ENCODE peak calls at places on chromosomes 2 and 18, in seven cellular contexts. One of them, this sample, is unnamed.

GRCh38 chr2:10061221-10061925 is 18.0 kb downstream of the KLF11 start:
- DNase-seq in cardiac fibroblast: no peak
- DNase-seq in upper lobe of right lung: no peak
- DNase-seq in choroid plexus epithelial cell: no peak
- DNase-seq in natural killer cell: no peak
- DNase-seq in CD8-positive, alpha-beta T cell: no peak
- DNase-seq in kidney epithelial cell: no peak
- DNase-seq in this sample: no peak

GRCh38 chr2:160228141-160228963 is 28.3 kb upstream of the ITGB6 start:
- DNase-seq in CD8-positive, alpha-beta T cell: no peak
- DNase-seq in natural killer cell: no peak
- DNase-seq in choroid plexus epithelial cell: peak; percentile 93
- DNase-seq in upper lobe of right lung: no peak
- DNase-seq in cardiac fibroblast: peak; percentile 97
- DNase-seq in kidney epithelial cell: peak; percentile 94
- DNase-seq in this sample: no peak

GRCh38 chr2:38515155-38516074 is 87.3 kb downstream of the HNRNPLL start:
- DNase-seq in choroid plexus epithelial cell: peak; percentile 62
- DNase-seq in upper lobe of right lung: peak; percentile 85
- DNase-seq in natural killer cell: no peak
- DNase-seq in cardiac fibroblast: peak; percentile 73
- DNase-seq in kidney epithelial cell: peak; percentile 49
- DNase-seq in CD8-positive, alpha-beta T cell: no peak
- DNase-seq in this sample: no peak

GRCh38 chr2:54402350-54402749 is 53.8 kb upstream of the SPTBN1 start:
- DNase-seq in cardiac fibroblast: peak; percentile 88
- DNase-seq in natural killer cell: no peak
- DNase-seq in kidney epithelial cell: no peak
- DNase-seq in choroid plexus epithelial cell: peak; percentile 80
- DNase-seq in CD8-positive, alpha-beta T cell: no peak
- DNase-seq in upper lobe of right lung: no peak
- DNase-seq in this sample: no peak

GRCh38 chr2:63050186-63050915 is at the start of gene OTX1:
- DNase-seq in cardiac fibroblast: peak; percentile 49
- DNase-seq in choroid plexus epithelial cell: peak; percentile 33
- DNase-seq in upper lobe of right lung: peak; percentile 83
- DNase-seq in natural killer cell: no peak
- DNase-seq in kidney epithelial cell: no peak
- DNase-seq in CD8-positive, alpha-beta T cell: no peak
- DNase-seq in this sample: no peak

GRCh38 chr2:207692206-207693065 is 19.0 kb upstream of the CCNYL1 start:
- DNase-seq in cardiac fibroblast: peak; percentile 35
- DNase-seq in upper lobe of right lung: peak; percentile 73
- DNase-seq in natural killer cell: no peak
- DNase-seq in kidney epithelial cell: no peak
- DNase-seq in CD8-positive, alpha-beta T cell: peak; percentile 60
- DNase-seq in choroid plexus epithelial cell: peak; percentile 24
- DNase-seq in this sample: peak; percentile 53

GRCh38 chr18:62616331-62616805 is 93.5 kb downstream of the ZCCHC2 start:
- DNase-seq in upper lobe of right lung: no peak
- DNase-seq in choroid plexus epithelial cell: peak; percentile 22
- DNase-seq in natural killer cell: no peak
- DNase-seq in kidney epithelial cell: no peak
- DNase-seq in CD8-positive, alpha-beta T cell: no peak
- DNase-seq in cardiac fibroblast: peak; percentile 41
- DNase-seq in this sample: no peak

GRCh38 chr2:43175187-43175490 is 51.3 kb downstream of the ZFP36L2 start:
- DNase-seq in cardiac fibroblast: peak; percentile 57
- DNase-seq in choroid plexus epithelial cell: peak; percentile 44
- DNase-seq in kidney epithelial cell: no peak
- DNase-seq in natural killer cell: no peak
- DNase-seq in CD8-positive, alpha-beta T cell: no peak
- DNase-seq in upper lobe of right lung: no peak
- DNase-seq in this sample: no peak

GRCh38 chr18:79779021-79779699 is 18.6 kb upstream of the KCNG2 start:
- DNase-seq in natural killer cell: no peak
- DNase-seq in kidney epithelial cell: no peak
- DNase-seq in choroid plexus epithelial cell: no peak
- DNase-seq in CD8-positive, alpha-beta T cell: no peak
- DNase-seq in cardiac fibroblast: no peak
- DNase-seq in upper lobe of right lung: peak; percentile 58
- DNase-seq in this sample: no peak

GRCh38 chr2:7956126-7956689 is 725.6 kb upstream of the ID2 start:
- DNase-seq in cardiac fibroblast: no peak
- DNase-seq in upper lobe of right lung: no peak
- DNase-seq in CD8-positive, alpha-beta T cell: no peak
- DNase-seq in kidney epithelial cell: no peak
- DNase-seq in natural killer cell: no peak
- DNase-seq in choroid plexus epithelial cell: peak; percentile 7
- DNase-seq in this sample: no peak

GRCh38 chr2:211744379-211744778 is 794.2 kb downstream of the ERBB4 start:
- DNase-seq in CD8-positive, alpha-beta T cell: no peak
- DNase-seq in upper lobe of right lung: no peak
- DNase-seq in natural killer cell: no peak
- DNase-seq in kidney epithelial cell: no peak
- DNase-seq in cardiac fibroblast: no peak
- DNase-seq in choroid plexus epithelial cell: no peak
- DNase-seq in this sample: no peak

GRCh38 chr2:223805008-223805407 is 32.4 kb downstream of the AP1S3 start:
- DNase-seq in cardiac fibroblast: no peak
- DNase-seq in kidney epithelial cell: no peak
- DNase-seq in natural killer cell: no peak
- DNase-seq in upper lobe of right lung: no peak
- DNase-seq in choroid plexus epithelial cell: no peak
- DNase-seq in CD8-positive, alpha-beta T cell: no peak
- DNase-seq in this sample: no peak

GRCh38 chr2:128734521-128735295 is 416.0 kb upstream of the HS6ST1 start:
- DNase-seq in CD8-positive, alpha-beta T cell: no peak
- DNase-seq in cardiac fibroblast: peak; percentile 79
- DNase-seq in choroid plexus epithelial cell: peak; percentile 88
- DNase-seq in upper lobe of right lung: peak; percentile 78
- DNase-seq in natural killer cell: no peak
- DNase-seq in kidney epithelial cell: no peak
- DNase-seq in this sample: peak; percentile 86

GRCh38 chr2:128736689-128737545 is 418.2 kb upstream of the HS6ST1 start:
- DNase-seq in upper lobe of right lung: peak; percentile 87
- DNase-seq in choroid plexus epithelial cell: peak; percentile 92
- DNase-seq in cardiac fibroblast: peak; percentile 73
- DNase-seq in kidney epithelial cell: no peak
- DNase-seq in CD8-positive, alpha-beta T cell: peak; percentile 58
- DNase-seq in natural killer cell: peak; percentile 64
- DNase-seq in this sample: peak; percentile 66

GRCh38 chr2:128736046-128736688 is 417.5 kb upstream of the HS6ST1 start:
- DNase-seq in kidney epithelial cell: no peak
- DNase-seq in CD8-positive, alpha-beta T cell: no peak
- DNase-seq in upper lobe of right lung: no peak
- DNase-seq in natural killer cell: no peak
- DNase-seq in cardiac fibroblast: no peak
- DNase-seq in choroid plexus epithelial cell: peak; percentile 38
- DNase-seq in this sample: no peak

GRCh38 chr2:128733450-128733849 is 414.8 kb upstream of the HS6ST1 start:
- DNase-seq in choroid plexus epithelial cell: no peak
- DNase-seq in kidney epithelial cell: no peak
- DNase-seq in cardiac fibroblast: no peak
- DNase-seq in natural killer cell: no peak
- DNase-seq in upper lobe of right lung: no peak
- DNase-seq in CD8-positive, alpha-beta T cell: no peak
- DNase-seq in this sample: no peak

DNA sequence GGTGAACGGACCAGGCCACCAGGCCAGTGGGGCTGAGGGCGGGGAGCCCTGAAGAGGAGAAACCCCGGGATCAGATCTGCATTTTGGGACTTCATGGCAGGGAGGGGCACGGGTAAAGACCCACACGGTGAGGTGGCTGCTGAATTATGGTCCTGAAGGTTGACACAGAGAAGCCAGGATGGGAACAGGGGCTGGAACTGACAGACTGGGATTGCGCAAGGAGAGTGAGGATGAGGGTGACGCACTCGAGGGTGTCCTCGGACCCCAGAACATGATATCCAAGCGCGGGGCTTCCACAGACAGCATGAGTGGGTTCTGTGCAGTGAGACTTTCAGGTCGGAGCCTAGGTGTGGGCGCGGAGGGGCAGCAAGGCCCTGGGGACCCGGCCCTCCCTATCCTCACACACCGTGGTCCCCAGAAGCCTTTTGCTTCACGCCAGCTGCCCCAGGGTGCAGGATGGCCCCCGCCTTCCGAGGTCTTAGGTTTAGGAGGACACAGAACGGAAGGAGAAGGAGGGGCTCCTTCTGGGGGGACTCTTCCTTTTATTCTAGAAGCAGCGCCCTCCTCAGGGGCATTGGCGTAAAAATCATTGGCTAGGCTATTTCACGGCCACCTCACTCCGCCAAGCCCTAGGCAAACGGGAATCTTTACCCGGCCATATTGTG is 416.8 kb upstream of the HS6ST1 start:
- DNase-seq in upper lobe of right lung: no peak
- DNase-seq in cardiac fibroblast: no peak
- DNase-seq in kidney epithelial cell: no peak
- DNase-seq in CD8-positive, alpha-beta T cell: no peak
- DNase-seq in choroid plexus epithelial cell: no peak
- DNase-seq in natural killer cell: no peak
- DNase-seq in this sample: no peak
- TF ChIP-seq CTCF in upper lobe of right lung: no peak
- TF ChIP-seq CTCF in cardiac fibroblast: no peak
- TF ChIP-seq CTCF in kidney epithelial cell: no peak
- TF ChIP-seq CTCF in CD8-positive, alpha-beta T cell: no peak
- TF ChIP-seq CTCF in choroid plexus epithelial cell: no peak
- TF ChIP-seq CTCF in natural killer cell: no peak
- TF ChIP-seq CTCF in this sample: no peak

GRCh38 chr2:227404575-227404974 is 16.8 kb upstream of the SCYGR1 start:
- DNase-seq in kidney epithelial cell: no peak
- DNase-seq in upper lobe of right lung: no peak
- DNase-seq in cardiac fibroblast: no peak
- DNase-seq in CD8-positive, alpha-beta T cell: no peak
- DNase-seq in natural killer cell: no peak
- DNase-seq in choroid plexus epithelial cell: no peak
- DNase-seq in this sample: no peak
- TF ChIP-seq CTCF in kidney epithelial cell: no peak
- TF ChIP-seq CTCF in upper lobe of right lung: no peak
- TF ChIP-seq CTCF in cardiac fibroblast: no peak
- TF ChIP-seq CTCF in CD8-positive, alpha-beta T cell: no peak
- TF ChIP-seq CTCF in natural killer cell: no peak
- TF ChIP-seq CTCF in choroid plexus epithelial cell: no peak
- TF ChIP-seq CTCF in this sample: peak; percentile 17

GRCh38 chr2:190563109-190563508 is 28.6 kb upstream of the NEMP2 start:
- DNase-seq in natural killer cell: no peak
- DNase-seq in kidney epithelial cell: peak; percentile 45
- DNase-seq in cardiac fibroblast: no peak
- DNase-seq in upper lobe of right lung: no peak
- DNase-seq in CD8-positive, alpha-beta T cell: no peak
- DNase-seq in choroid plexus epithelial cell: no peak
- DNase-seq in this sample: no peak

GRCh38 chr2:190569994-190570755 is 35.7 kb upstream of the NEMP2 start:
- DNase-seq in natural killer cell: no peak
- DNase-seq in upper lobe of right lung: no peak
- DNase-seq in kidney epithelial cell: no peak
- DNase-seq in cardiac fibroblast: no peak
- DNase-seq in CD8-positive, alpha-beta T cell: no peak
- DNase-seq in choroid plexus epithelial cell: no peak
- DNase-seq in this sample: no peak

GRCh38 chr2:190561091-190561490 is 26.6 kb upstream of the NEMP2 start:
- DNase-seq in natural killer cell: no peak
- DNase-seq in choroid plexus epithelial cell: no peak
- DNase-seq in kidney epithelial cell: no peak
- DNase-seq in upper lobe of right lung: no peak
- DNase-seq in cardiac fibroblast: no peak
- DNase-seq in CD8-positive, alpha-beta T cell: no peak
- DNase-seq in this sample: no peak

GRCh38 chr2:190562121-190562520 is 27.6 kb upstream of the NEMP2 start:
- DNase-seq in kidney epithelial cell: no peak
- DNase-seq in natural killer cell: no peak
- DNase-seq in CD8-positive, alpha-beta T cell: no peak
- DNase-seq in choroid plexus epithelial cell: no peak
- DNase-seq in upper lobe of right lung: no peak
- DNase-seq in cardiac fibroblast: no peak
- DNase-seq in this sample: no peak

DNA sequence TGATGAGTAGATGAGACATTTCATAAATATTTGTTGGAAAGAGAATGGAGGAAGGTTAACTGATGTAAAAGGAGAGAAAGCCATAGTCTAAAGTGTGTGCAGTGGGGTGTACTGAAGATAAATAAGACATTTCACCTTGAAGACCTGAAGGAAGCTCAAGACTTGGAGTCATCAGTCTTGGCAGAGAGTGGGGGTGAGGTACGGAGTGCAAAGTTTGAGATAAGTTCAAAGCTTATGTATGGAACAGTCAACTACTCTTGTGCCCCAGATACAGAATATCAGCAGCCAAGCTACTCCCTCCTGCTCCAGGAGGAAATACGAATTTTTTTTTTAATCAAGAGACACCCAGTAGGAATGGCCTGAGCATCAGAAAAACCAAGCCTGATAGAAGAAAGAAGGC is 30.3 kb upstream of the NEMP2 start:
- DNase-seq in choroid plexus epithelial cell: no peak
- DNase-seq in natural killer cell: no peak
- DNase-seq in upper lobe of right lung: no peak
- DNase-seq in CD8-positive, alpha-beta T cell: no peak
- DNase-seq in kidney epithelial cell: no peak
- DNase-seq in cardiac fibroblast: no peak
- DNase-seq in this sample: no peak
- TF ChIP-seq CTCF in choroid plexus epithelial cell: no peak
- TF ChIP-seq CTCF in natural killer cell: no peak
- TF ChIP-seq CTCF in upper lobe of right lung: no peak
- TF ChIP-seq CTCF in CD8-positive, alpha-beta T cell: no peak
- TF ChIP-seq CTCF in kidney epithelial cell: no peak
- TF ChIP-seq CTCF in cardiac fibroblast: no peak
- TF ChIP-seq CTCF in this sample: no peak

GRCh38 chr18:21389283-21389682 is 147.3 kb downstream of the GREB1L start:
- DNase-seq in kidney epithelial cell: no peak
- DNase-seq in natural killer cell: no peak
- DNase-seq in cardiac fibroblast: no peak
- DNase-seq in upper lobe of right lung: no peak
- DNase-seq in choroid plexus epithelial cell: no peak
- DNase-seq in CD8-positive, alpha-beta T cell: no peak
- DNase-seq in this sample: no peak
- TF ChIP-seq CTCF in kidney epithelial cell: no peak
- TF ChIP-seq CTCF in natural killer cell: no peak
- TF ChIP-seq CTCF in cardiac fibroblast: no peak
- TF ChIP-seq CTCF in upper lobe of right lung: no peak
- TF ChIP-seq CTCF in choroid plexus epithelial cell: no peak
- TF ChIP-seq CTCF in CD8-positive, alpha-beta T cell: no peak
- TF ChIP-seq CTCF in this sample: no peak

This sample was measured in CD14-positive monocyte.